ENCODE peak calls at places on chromosomes 7 and 10, in eight cellular contexts. D is gastrocnemius medialis, P is tibial artery, F is A549, L is neural progenitor cell, I is endodermal cell, O is OCI-LY7, X is hepatocyte. E is an unnamed sample.

GRCh38 chr10:74262856-74263255 is 111.8 kb downstream of the ADK start:
- DNase-seq in D (no peak), L (no peak), F (no peak), P (no peak), O (no peak), X (no peak), I (no peak), E (no peak)

GRCh38 chr10:51198170-51198569 is 123.9 kb downstream of the PRKG1 start:
- DNase-seq in L (no peak), P (no peak), D (no peak), I (no peak), O (no peak), X (no peak), F (no peak), E (no peak)

GRCh38 chr10:133329401-133330202 is 7.1 kb downstream of the CALY start:
- DNase-seq in X (peak; percentile 94), F (peak; percentile 89), I (peak; percentile 95), D (peak; percentile 64), L (peak; percentile 93), O (peak; percentile 88), P (peak; percentile 68), E (no peak)

GRCh38 chr10:15253951-15254807 is 85.7 kb upstream of the NMT2 start:
- DNase-seq in F (no peak), D (no peak), P (no peak), O (no peak), L (no peak), I (no peak), X (no peak), E (no peak)

GRCh38 chr7:95682913-95683312 is 86.6 kb upstream of the PDK4 start:
- DNase-seq in P (no peak), L (no peak), X (no peak), F (no peak), D (peak; percentile 18), O (no peak), I (no peak), E (no peak)

GRCh38 chr10:5284311-5285057 is 80.3 kb upstream of the UCN3 start:
- DNase-seq in L (no peak), I (no peak), X (no peak), F (peak; percentile 77), D (no peak), P (no peak), O (no peak), E (no peak)

GRCh38 chr10:60346661-60347060 is 43.0 kb downstream of the ANK3 start:
- DNase-seq in I (no peak), O (no peak), L (no peak), P (no peak), X (no peak), D (no peak), F (no peak), E (no peak)

GRCh38 chr7:13742126-13742525 is 247.3 kb downstream of the ETV1 start:
- DNase-seq in L (no peak), P (no peak), X (peak; percentile 8), F (no peak), O (no peak), D (no peak), I (no peak), E (no peak)

GRCh38 chr10:6473430-6473829 is 106.6 kb downstream of the PRKCQ start:
- DNase-seq in O (peak; percentile 16), L (no peak), P (no peak), F (no peak), I (no peak), X (no peak), D (no peak), E (no peak)

GRCh38 chr7:139720705-139721231 is 57.0 kb downstream of the HIPK2 start:
- DNase-seq in P (no peak), L (no peak), F (no peak), O (no peak), D (no peak), I (peak; percentile 15), X (no peak), E (peak; percentile 26)

GRCh38 chr10:69179743-69180524 is at the start of gene SUPV3L1:
- DNase-seq in I (peak; percentile 94), P (peak; percentile 96), F (peak; percentile 96), D (peak; percentile 96), L (peak; percentile 96), X (peak; percentile 97), O (peak; percentile 98), E (peak; percentile 91)

GRCh38 chr7:133583545-133584171 is 330.8 kb downstream of the EXOC4 start:
- DNase-seq in F (no peak), O (no peak), P (no peak), L (no peak), D (no peak), X (no peak), I (no peak), E (no peak)
- H3K27ac ChIP-seq in F (peak overlapping the region; percentile 18), O (no peak overlapping the region), P (no peak overlapping the region), L (no peak overlapping the region), D (no peak overlapping the region), X (no peak overlapping the region), I (no peak overlapping the region), E (no peak overlapping the region)

GRCh38 chr10:30437039-30437781 is 3.2 kb downstream of the MAP3K8 start:
- DNase-seq in P (no peak), L (no peak), F (no peak), X (no peak), D (no peak), O (peak; percentile 77), I (no peak), E (no peak)

GRCh38 chr10:30436200-30436599 is 2.2 kb downstream of the MAP3K8 start:
- DNase-seq in D (no peak), I (peak; percentile 71), O (no peak), X (peak; percentile 85), P (no peak), F (no peak), L (peak; percentile 74), E (no peak)

GRCh38 chr10:30436688-30437038 is 2.7 kb downstream of the MAP3K8 start:
- DNase-seq in F (no peak), X (no peak), P (no peak), D (no peak), O (no peak), I (no peak), L (no peak), E (no peak)

GRCh38 chr10:30439931-30440330 is 5.9 kb downstream of the MAP3K8 start:
- DNase-seq in X (no peak), L (no peak), F (no peak), O (no peak), D (no peak), P (no peak), I (no peak), E (no peak)

GRCh38 chr10:30438016-30438850 is 4.2 kb downstream of the MAP3K8 start:
- DNase-seq in X (no peak), D (no peak), P (no peak), F (no peak), L (no peak), O (no peak), I (no peak), E (no peak)
- H3K4me3 ChIP-seq in X (no peak overlapping the region), D (peak overlapping the region; percentile 86), P (peak overlapping the region; percentile 87), F (peak overlapping the region; percentile 94), L (no peak overlapping the region), O (peak overlapping the region; percentile 94), I (peak overlapping the region; percentile 91), E (peak overlapping the region; percentile 77)

GRCh38 chr10:84546609-84547008 is 218.2 kb downstream of the CCSER2 start:
- DNase-seq in P (no peak), F (no peak), D (no peak), X (no peak), O (no peak), L (no peak), I (no peak), E (no peak)

GRCh38 chr10:84551437-84552120 is 223.2 kb downstream of the CCSER2 start:
- DNase-seq in O (no peak), D (no peak), L (no peak), I (no peak), X (no peak), P (no peak), F (no peak), E (no peak)

GRCh38 chr10:84550756-84551436 is 222.5 kb downstream of the CCSER2 start:
- DNase-seq in O (no peak), D (no peak), X (no peak), I (no peak), F (no peak), P (no peak), L (no peak), E (no peak)

GRCh38 chr10:84549368-84549767 is 221.0 kb downstream of the CCSER2 start:
- DNase-seq in O (no peak), L (no peak), F (no peak), P (no peak), D (no peak), I (no peak), X (no peak), E (no peak)

GRCh38 chr10:84548869-84549268 is 220.5 kb downstream of the CCSER2 start:
- DNase-seq in F (no peak), L (peak; percentile 30), O (no peak), X (no peak), I (peak; percentile 89), P (no peak), D (no peak), E (no peak)
- TF ChIP-seq CTCF in F (no peak), L (peak; percentile 52), O (peak; percentile 61), X (peak; percentile 3), I (peak; percentile 84), P (no peak), D (no peak), E (no peak)

GRCh38 chr10:129496995-129497394 is 30.0 kb downstream of the MGMT start:
- DNase-seq in F (no peak), O (no peak), P (no peak), L (no peak), D (no peak), X (no peak), I (no peak), E (peak; percentile 33)

GRCh38 chr10:129501652-129502436 is 34.8 kb downstream of the MGMT start:
- DNase-seq in X (no peak), I (no peak), O (no peak), F (no peak), P (no peak), L (no peak), D (no peak), E (no peak)

GRCh38 chr10:129502448-129502847 is 35.4 kb downstream of the MGMT start:
- DNase-seq in D (no peak), I (no peak), P (no peak), X (no peak), O (no peak), F (no peak), L (no peak), E (no peak)

GRCh38 chr10:129498680-129499079 is 31.6 kb downstream of the MGMT start:
- DNase-seq in I (no peak), O (no peak), P (no peak), L (no peak), X (no peak), F (no peak), D (no peak), E (peak; percentile 9)

DNA sequence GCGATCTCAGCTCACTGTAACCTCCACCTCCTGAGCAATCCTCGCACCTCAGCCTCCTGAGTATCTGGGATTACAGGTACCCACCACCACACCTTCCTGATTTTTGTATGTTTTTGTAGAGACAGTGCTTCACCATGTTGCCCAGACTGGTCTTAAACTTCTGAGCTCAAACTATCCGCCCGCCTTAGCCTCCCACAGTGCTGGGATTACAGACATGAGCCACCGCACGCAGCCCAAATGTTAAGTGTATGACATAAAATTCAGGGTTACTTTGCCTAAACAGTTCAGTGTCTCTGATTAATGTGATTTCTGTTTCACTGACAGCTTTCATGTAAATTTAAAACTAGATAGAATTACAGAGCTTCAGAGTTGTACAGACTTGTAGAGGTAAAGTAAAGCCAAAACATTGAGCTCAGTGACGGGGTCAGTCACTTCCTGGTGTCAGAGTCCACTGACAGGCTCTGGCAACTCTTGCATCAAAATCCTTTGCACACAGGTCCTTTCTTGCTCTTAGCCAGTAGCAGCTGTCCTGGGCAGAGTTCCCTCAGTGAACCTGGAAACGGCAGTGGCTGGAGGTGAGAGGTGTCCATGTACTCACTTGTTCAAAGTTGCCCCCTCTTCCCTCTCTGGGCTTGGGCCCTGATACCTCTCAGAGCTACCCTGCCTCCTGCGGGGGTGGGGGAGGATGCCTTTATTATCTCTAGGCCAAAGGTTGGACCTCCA is 33.7 kb downstream of the MGMT start:
- DNase-seq in D (no peak), O (no peak), I (no peak), P (no peak), L (no peak), X (peak; percentile 47), F (no peak), E (no peak)
- H3K27ac ChIP-seq in D (no peak overlapping the region), O (no peak overlapping the region), I (no peak overlapping the region), P (no peak overlapping the region), L (no peak overlapping the region), X (peak overlapping the region; percentile 85), F (no peak overlapping the region), E (no peak overlapping the region)